ENCODE peak calls at places on chromosomes 12 and 14, in six cellular contexts. One of them, this sample, is unnamed.

GRCh38 chr14:54659365-54659764 is 92.4 kb downstream of the SAMD4A start:
- DNase-seq in neuronal stem cell: no peak
- DNase-seq in H1: no peak
- DNase-seq in IMR-90: no peak
- DNase-seq in mesendoderm: no peak
- DNase-seq in mesenchymal stem cell: no peak
- DNase-seq in this sample: no peak

GRCh38 chr12:110916295-110916875 is 4.0 kb downstream of the MYL2 start:
- DNase-seq in neuronal stem cell: no peak
- DNase-seq in H1: no peak
- DNase-seq in IMR-90: no peak
- DNase-seq in mesendoderm: no peak
- DNase-seq in mesenchymal stem cell: no peak
- DNase-seq in this sample: no peak

GRCh38 chr12:11553871-11554533 is 95.5 kb upstream of the ETV6 start:
- DNase-seq in neuronal stem cell: peak
- DNase-seq in H1: peak
- DNase-seq in IMR-90: peak
- DNase-seq in mesendoderm: peak
- DNase-seq in mesenchymal stem cell: peak
- DNase-seq in this sample: peak

GRCh38 chr12:132389526-132390286 is 60.3 kb upstream of the GALNT9 start:
- DNase-seq in neuronal stem cell: no peak
- DNase-seq in H1: no peak
- DNase-seq in IMR-90: no peak
- DNase-seq in mesendoderm: no peak
- DNase-seq in mesenchymal stem cell: no peak
- DNase-seq in this sample: no peak

GRCh38 chr12:47080725-47081502 is 1.2 kb upstream of the AMIGO2 start:
- DNase-seq in neuronal stem cell: no peak
- DNase-seq in H1: no peak
- DNase-seq in IMR-90: peak
- DNase-seq in mesendoderm: peak
- DNase-seq in mesenchymal stem cell: peak
- DNase-seq in this sample: no peak

GRCh38 chr12:50734409-50735263 is 29.3 kb upstream of the ATF1 start:
- DNase-seq in neuronal stem cell: peak
- DNase-seq in H1: no peak
- DNase-seq in IMR-90: peak
- DNase-seq in mesendoderm: peak
- DNase-seq in mesenchymal stem cell: peak
- DNase-seq in this sample: peak

GRCh38 chr12:41213107-41213506 is 25.0 kb downstream of the PDZRN4 start:
- DNase-seq in neuronal stem cell: no peak
- DNase-seq in H1: no peak
- DNase-seq in IMR-90: no peak
- DNase-seq in mesendoderm: no peak
- DNase-seq in mesenchymal stem cell: no peak
- DNase-seq in this sample: no peak

GRCh38 chr12:20376984-20377383 is 8.6 kb downstream of the PDE3A start:
- DNase-seq in neuronal stem cell: no peak
- DNase-seq in H1: no peak
- DNase-seq in IMR-90: peak
- DNase-seq in mesendoderm: peak
- DNase-seq in mesenchymal stem cell: peak
- DNase-seq in this sample: no peak

GRCh38 chr12:4478933-4479332 is 33.3 kb upstream of the FGF6 start:
- DNase-seq in neuronal stem cell: no peak
- DNase-seq in H1: no peak
- DNase-seq in IMR-90: no peak
- DNase-seq in mesendoderm: peak
- DNase-seq in mesenchymal stem cell: no peak
- DNase-seq in this sample: no peak

GRCh38 chr12:50626026-50626425 is 121.2 kb downstream of the DIP2B start:
- DNase-seq in neuronal stem cell: no peak
- DNase-seq in H1: no peak
- DNase-seq in IMR-90: no peak
- DNase-seq in mesendoderm: no peak
- DNase-seq in mesenchymal stem cell: no peak
- DNase-seq in this sample: no peak

GRCh38 chr12:120076651-120077050 is 39.9 kb downstream of the RAB35 start:
- DNase-seq in neuronal stem cell: no peak
- DNase-seq in H1: no peak
- DNase-seq in IMR-90: no peak
- DNase-seq in mesendoderm: no peak
- DNase-seq in mesenchymal stem cell: no peak
- DNase-seq in this sample: no peak

GRCh38 chr14:35331605-35332516 is 39.7 kb downstream of the PSMA6 start:
- DNase-seq in neuronal stem cell: no peak
- DNase-seq in H1: no peak
- DNase-seq in IMR-90: peak
- DNase-seq in mesendoderm: peak
- DNase-seq in mesenchymal stem cell: peak
- DNase-seq in this sample: no peak

GRCh38 chr12:50057000-50057841 is at the start of gene ASIC1:
- DNase-seq in neuronal stem cell: peak
- DNase-seq in H1: no peak
- DNase-seq in IMR-90: peak
- DNase-seq in mesendoderm: peak
- DNase-seq in mesenchymal stem cell: peak
- DNase-seq in this sample: peak

GRCh38 chr12:109093022-109093918 is at the start of gene ALKBH2:
- DNase-seq in neuronal stem cell: peak
- DNase-seq in H1: peak
- DNase-seq in IMR-90: peak
- DNase-seq in mesendoderm: peak
- DNase-seq in mesenchymal stem cell: peak
- DNase-seq in this sample: peak

GRCh38 chr12:12704593-12705230 is 8.7 kb upstream of the GPR19 start:
- DNase-seq in neuronal stem cell: peak
- DNase-seq in H1: no peak
- DNase-seq in IMR-90: peak
- DNase-seq in mesendoderm: peak
- DNase-seq in mesenchymal stem cell: peak
- DNase-seq in this sample: peak

GRCh38 chr12:49811961-49812401 is 16.2 kb downstream of the NCKAP5L start:
- DNase-seq in neuronal stem cell: no peak
- DNase-seq in H1: no peak
- DNase-seq in IMR-90: no peak
- DNase-seq in mesendoderm: no peak
- DNase-seq in mesenchymal stem cell: no peak
- DNase-seq in this sample: no peak

GRCh38 chr14:101495827-101496778 is 65.2 kb upstream of the DIO3 start:
- DNase-seq in neuronal stem cell: peak
- DNase-seq in H1: peak
- DNase-seq in IMR-90: no peak
- DNase-seq in mesendoderm: peak
- DNase-seq in mesenchymal stem cell: no peak
- DNase-seq in this sample: peak

GRCh38 chr14:68608235-68608962 is 184.5 kb downstream of the ZFP36L1 start:
- DNase-seq in neuronal stem cell: no peak
- DNase-seq in H1: no peak
- DNase-seq in IMR-90: no peak
- DNase-seq in mesendoderm: no peak
- DNase-seq in mesenchymal stem cell: no peak
- DNase-seq in this sample: no peak

GRCh38 chr14:24279301-24280186 is 8.1 kb upstream of the RABGGTA start:
- DNase-seq in neuronal stem cell: no peak
- DNase-seq in H1: no peak
- DNase-seq in IMR-90: no peak
- DNase-seq in mesendoderm: no peak
- DNase-seq in mesenchymal stem cell: no peak
- DNase-seq in this sample: no peak

GRCh38 chr12:104752883-104753282 is 205.2 kb downstream of the SLC41A2 start:
- DNase-seq in neuronal stem cell: no peak
- DNase-seq in H1: no peak
- DNase-seq in IMR-90: no peak
- DNase-seq in mesendoderm: no peak
- DNase-seq in mesenchymal stem cell: no peak
- DNase-seq in this sample: peak

GRCh38 chr12:106588771-106589170 is 6.0 kb downstream of the RFX4 start:
- DNase-seq in neuronal stem cell: no peak
- DNase-seq in H1: no peak
- DNase-seq in IMR-90: no peak
- DNase-seq in mesendoderm: no peak
- DNase-seq in mesenchymal stem cell: no peak
- DNase-seq in this sample: no peak

GRCh38 chr12:48159976-48160525 is 2.7 kb upstream of the ASB8 start:
- DNase-seq in neuronal stem cell: no peak
- DNase-seq in H1: no peak
- DNase-seq in IMR-90: peak
- DNase-seq in mesendoderm: no peak
- DNase-seq in mesenchymal stem cell: no peak
- DNase-seq in this sample: no peak

GRCh38 chr12:66011731-66012130 is 118.8 kb downstream of the LLPH start:
- DNase-seq in neuronal stem cell: no peak
- DNase-seq in H1: no peak
- DNase-seq in IMR-90: peak
- DNase-seq in mesendoderm: no peak
- DNase-seq in mesenchymal stem cell: no peak
- DNase-seq in this sample: no peak

GRCh38 chr12:49537709-49538601 is 875 bp upstream of the KCNH3 start:
- DNase-seq in neuronal stem cell: no peak
- DNase-seq in H1: no peak
- DNase-seq in IMR-90: no peak
- DNase-seq in mesendoderm: peak
- DNase-seq in mesenchymal stem cell: no peak
- DNase-seq in this sample: peak

GRCh38 chr12:114990396-114990795 is 306.4 kb upstream of the TBX3 start:
- DNase-seq in neuronal stem cell: no peak
- DNase-seq in H1: no peak
- DNase-seq in IMR-90: no peak
- DNase-seq in mesendoderm: no peak
- DNase-seq in mesenchymal stem cell: no peak
- DNase-seq in this sample: no peak
- H2BK15ac ChIP-seq in neuronal stem cell: no peak
- H2BK15ac ChIP-seq in H1: no peak
- H2BK15ac ChIP-seq in IMR-90: no peak
- H2BK15ac ChIP-seq in mesendoderm: no peak
- H2BK15ac ChIP-seq in mesenchymal stem cell: no peak
- H2BK15ac ChIP-seq in this sample: no peak

GRCh38 chr12:71797506-71797905 is 42.1 kb upstream of the TBC1D15 start:
- DNase-seq in neuronal stem cell: no peak
- DNase-seq in H1: no peak
- DNase-seq in IMR-90: no peak
- DNase-seq in mesendoderm: no peak
- DNase-seq in mesenchymal stem cell: no peak
- DNase-seq in this sample: no peak
- H2BK15ac ChIP-seq in neuronal stem cell: no peak
- H2BK15ac ChIP-seq in H1: no peak
- H2BK15ac ChIP-seq in IMR-90: no peak
- H2BK15ac ChIP-seq in mesendoderm: no peak
- H2BK15ac ChIP-seq in mesenchymal stem cell: no peak
- H2BK15ac ChIP-seq in this sample: no peak

GRCh38 chr14:99436247-99437180 is 44.1 kb downstream of the SETD3 start:
- DNase-seq in neuronal stem cell: no peak
- DNase-seq in H1: no peak
- DNase-seq in IMR-90: peak
- DNase-seq in mesendoderm: no peak
- DNase-seq in mesenchymal stem cell: peak
- DNase-seq in this sample: no peak

GRCh38 chr14:99437706-99438105 is 43.0 kb downstream of the SETD3 start:
- DNase-seq in neuronal stem cell: no peak
- DNase-seq in H1: no peak
- DNase-seq in IMR-90: no peak
- DNase-seq in mesendoderm: no peak
- DNase-seq in mesenchymal stem cell: no peak
- DNase-seq in this sample: no peak

GRCh38 chr14:99432491-99432890 is 48.2 kb downstream of the SETD3 start:
- DNase-seq in neuronal stem cell: no peak
- DNase-seq in H1: no peak
- DNase-seq in IMR-90: no peak
- DNase-seq in mesendoderm: no peak
- DNase-seq in mesenchymal stem cell: no peak
- DNase-seq in this sample: no peak

GRCh38 chr14:99430491-99430890 is 50.2 kb downstream of the SETD3 start:
- DNase-seq in neuronal stem cell: no peak
- DNase-seq in H1: no peak
- DNase-seq in IMR-90: no peak
- DNase-seq in mesendoderm: peak
- DNase-seq in mesenchymal stem cell: peak
- DNase-seq in this sample: peak

GRCh38 chr14:99435327-99435726 is 45.3 kb downstream of the SETD3 start:
- DNase-seq in neuronal stem cell: no peak
- DNase-seq in H1: no peak
- DNase-seq in IMR-90: no peak
- DNase-seq in mesendoderm: no peak
- DNase-seq in mesenchymal stem cell: peak
- DNase-seq in this sample: no peak
- H2BK15ac ChIP-seq in neuronal stem cell: no peak
- H2BK15ac ChIP-seq in H1: no peak
- H2BK15ac ChIP-seq in IMR-90: no peak
- H2BK15ac ChIP-seq in mesendoderm: no peak
- H2BK15ac ChIP-seq in mesenchymal stem cell: no peak
- H2BK15ac ChIP-seq in this sample: no peak

DNA sequence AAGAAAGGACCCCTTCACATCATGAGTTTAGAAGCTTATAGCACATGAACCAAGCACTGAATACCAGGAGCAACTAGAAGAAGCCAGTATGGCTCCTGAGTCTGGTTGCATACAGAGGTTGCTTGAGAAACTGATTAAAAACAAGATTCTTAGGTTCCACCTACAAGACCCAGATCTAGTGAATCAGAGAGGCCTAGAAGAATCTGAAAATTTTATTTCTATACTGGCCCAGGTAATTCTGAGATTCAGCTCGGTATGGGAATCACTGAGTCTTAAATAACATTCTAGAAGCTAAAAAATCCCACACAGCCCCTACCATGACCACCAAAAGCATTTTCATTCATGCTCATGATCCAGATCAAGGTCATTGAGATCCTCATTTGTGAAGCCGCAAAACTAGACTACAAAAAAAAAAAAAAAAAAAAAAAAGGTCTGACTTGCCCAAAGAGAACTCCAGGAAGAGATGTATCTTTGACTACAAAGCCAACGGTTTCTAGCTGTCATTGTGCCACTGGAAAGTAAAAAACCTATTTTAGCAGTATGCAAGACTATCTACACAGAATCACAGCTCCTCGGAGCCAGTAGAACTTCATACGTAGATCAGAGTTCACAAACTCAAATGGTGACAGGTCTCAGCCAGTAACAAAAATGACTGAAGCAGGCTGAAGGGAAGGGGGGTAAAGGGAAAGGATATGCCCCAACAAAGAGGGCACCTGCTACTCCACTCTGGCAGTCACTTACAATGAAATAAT is 168.4 kb upstream of the EGLN3 start:
- DNase-seq in neuronal stem cell: no peak
- DNase-seq in H1: no peak
- DNase-seq in IMR-90: no peak
- DNase-seq in mesendoderm: no peak
- DNase-seq in mesenchymal stem cell: no peak
- DNase-seq in this sample: no peak
- H2BK15ac ChIP-seq in neuronal stem cell: no peak
- H2BK15ac ChIP-seq in H1: no peak
- H2BK15ac ChIP-seq in IMR-90: no peak
- H2BK15ac ChIP-seq in mesendoderm: no peak
- H2BK15ac ChIP-seq in mesenchymal stem cell: no peak
- H2BK15ac ChIP-seq in this sample: no peak

GRCh38 chr12:121089031-121089812 is 43.5 kb upstream of the P2RX7 start:
- DNase-seq in neuronal stem cell: no peak
- DNase-seq in H1: no peak
- DNase-seq in IMR-90: no peak
- DNase-seq in mesendoderm: peak
- DNase-seq in mesenchymal stem cell: no peak
- DNase-seq in this sample: peak
- H2BK15ac ChIP-seq in neuronal stem cell: no peak
- H2BK15ac ChIP-seq in H1: no peak
- H2BK15ac ChIP-seq in IMR-90: no peak
- H2BK15ac ChIP-seq in mesendoderm: no peak
- H2BK15ac ChIP-seq in mesenchymal stem cell: no peak
- H2BK15ac ChIP-seq in this sample: no peak

This sample was measured in H9.